ENCODE peak calls at places on chromosomes 13 and 19, in eight cellular contexts. One of them, this sample, is unnamed.

GRCh38 chr13:113066746-113067145 is 38.8 kb upstream of the F7 start:
- DNase-seq in IMR-90: no peak
- DNase-seq in AG04450: no peak
- DNase-seq in dorsolateral prefrontal cortex: no peak
- DNase-seq in GM06990: no peak
- DNase-seq in lower lobe of right lung: no peak
- DNase-seq in NB4: no peak
- DNase-seq in mucosa of descending colon: no peak
- DNase-seq in this sample: no peak

GRCh38 chr19:48206402-48207093 is 36.1 kb downstream of the ZSWIM9 start:
- DNase-seq in IMR-90: no peak
- DNase-seq in AG04450: no peak
- DNase-seq in dorsolateral prefrontal cortex: no peak
- DNase-seq in GM06990: no peak
- DNase-seq in lower lobe of right lung: peak
- DNase-seq in NB4: no peak
- DNase-seq in mucosa of descending colon: no peak
- DNase-seq in this sample: no peak

GRCh38 chr19:53639471-53639870 is 7.7 kb downstream of the DPRX start:
- DNase-seq in IMR-90: no peak
- DNase-seq in AG04450: no peak
- DNase-seq in dorsolateral prefrontal cortex: no peak
- DNase-seq in GM06990: no peak
- DNase-seq in lower lobe of right lung: no peak
- DNase-seq in NB4: no peak
- DNase-seq in mucosa of descending colon: no peak
- DNase-seq in this sample: no peak

GRCh38 chr13:30373727-30374126 is 48.6 kb upstream of the UBE2L5 start:
- DNase-seq in IMR-90: no peak
- DNase-seq in AG04450: no peak
- DNase-seq in dorsolateral prefrontal cortex: no peak
- DNase-seq in GM06990: no peak
- DNase-seq in lower lobe of right lung: peak
- DNase-seq in NB4: peak
- DNase-seq in mucosa of descending colon: no peak
- DNase-seq in this sample: no peak

GRCh38 chr13:60788156-60788829 is 391.3 kb downstream of the TDRD3 start:
- DNase-seq in IMR-90: no peak
- DNase-seq in AG04450: no peak
- DNase-seq in dorsolateral prefrontal cortex: no peak
- DNase-seq in GM06990: no peak
- DNase-seq in lower lobe of right lung: no peak
- DNase-seq in NB4: no peak
- DNase-seq in mucosa of descending colon: no peak
- DNase-seq in this sample: no peak

GRCh38 chr19:275958-276646 is 15.1 kb downstream of the PLPP2 start:
- DNase-seq in IMR-90: no peak
- DNase-seq in AG04450: no peak
- DNase-seq in dorsolateral prefrontal cortex: no peak
- DNase-seq in GM06990: no peak
- DNase-seq in lower lobe of right lung: no peak
- DNase-seq in NB4: no peak
- DNase-seq in mucosa of descending colon: no peak
- DNase-seq in this sample: no peak

GRCh38 chr19:52048604-52049493 is at the start of gene ZNF432:
- DNase-seq in IMR-90: peak
- DNase-seq in AG04450: peak
- DNase-seq in dorsolateral prefrontal cortex: peak
- DNase-seq in GM06990: peak
- DNase-seq in lower lobe of right lung: peak
- DNase-seq in NB4: peak
- DNase-seq in mucosa of descending colon: peak
- DNase-seq in this sample: peak

GRCh38 chr19:45884682-45885555 is 1.0 kb downstream of the IRF2BP1 start:
- DNase-seq in IMR-90: no peak
- DNase-seq in AG04450: no peak
- DNase-seq in dorsolateral prefrontal cortex: no peak
- DNase-seq in GM06990: no peak
- DNase-seq in lower lobe of right lung: no peak
- DNase-seq in NB4: peak
- DNase-seq in mucosa of descending colon: peak
- DNase-seq in this sample: no peak

GRCh38 chr19:18419699-18420460 is 682 bp downstream of the SSBP4 start:
- DNase-seq in IMR-90: no peak
- DNase-seq in AG04450: no peak
- DNase-seq in dorsolateral prefrontal cortex: no peak
- DNase-seq in GM06990: peak
- DNase-seq in lower lobe of right lung: peak
- DNase-seq in NB4: peak
- DNase-seq in mucosa of descending colon: peak
- DNase-seq in this sample: no peak

GRCh38 chr13:73601708-73602107 is 532.5 kb downstream of the KLF12 start:
- DNase-seq in IMR-90: no peak
- DNase-seq in AG04450: no peak
- DNase-seq in dorsolateral prefrontal cortex: no peak
- DNase-seq in GM06990: no peak
- DNase-seq in lower lobe of right lung: no peak
- DNase-seq in NB4: no peak
- DNase-seq in mucosa of descending colon: no peak
- DNase-seq in this sample: no peak

GRCh38 chr13:73602295-73602694 is 531.9 kb downstream of the KLF12 start:
- DNase-seq in IMR-90: peak
- DNase-seq in AG04450: no peak
- DNase-seq in dorsolateral prefrontal cortex: no peak
- DNase-seq in GM06990: no peak
- DNase-seq in lower lobe of right lung: no peak
- DNase-seq in NB4: no peak
- DNase-seq in mucosa of descending colon: no peak
- DNase-seq in this sample: no peak

GRCh38 chr13:73598021-73598712 is 536.0 kb downstream of the KLF12 start:
- DNase-seq in IMR-90: peak
- DNase-seq in AG04450: peak
- DNase-seq in dorsolateral prefrontal cortex: no peak
- DNase-seq in GM06990: no peak
- DNase-seq in lower lobe of right lung: no peak
- DNase-seq in NB4: no peak
- DNase-seq in mucosa of descending colon: no peak
- DNase-seq in this sample: peak

GRCh38 chr13:73596382-73596781 is 537.6 kb downstream of the KLF5 start:
- DNase-seq in IMR-90: no peak
- DNase-seq in AG04450: no peak
- DNase-seq in dorsolateral prefrontal cortex: no peak
- DNase-seq in GM06990: no peak
- DNase-seq in lower lobe of right lung: no peak
- DNase-seq in NB4: no peak
- DNase-seq in mucosa of descending colon: no peak
- DNase-seq in this sample: no peak

DNA sequence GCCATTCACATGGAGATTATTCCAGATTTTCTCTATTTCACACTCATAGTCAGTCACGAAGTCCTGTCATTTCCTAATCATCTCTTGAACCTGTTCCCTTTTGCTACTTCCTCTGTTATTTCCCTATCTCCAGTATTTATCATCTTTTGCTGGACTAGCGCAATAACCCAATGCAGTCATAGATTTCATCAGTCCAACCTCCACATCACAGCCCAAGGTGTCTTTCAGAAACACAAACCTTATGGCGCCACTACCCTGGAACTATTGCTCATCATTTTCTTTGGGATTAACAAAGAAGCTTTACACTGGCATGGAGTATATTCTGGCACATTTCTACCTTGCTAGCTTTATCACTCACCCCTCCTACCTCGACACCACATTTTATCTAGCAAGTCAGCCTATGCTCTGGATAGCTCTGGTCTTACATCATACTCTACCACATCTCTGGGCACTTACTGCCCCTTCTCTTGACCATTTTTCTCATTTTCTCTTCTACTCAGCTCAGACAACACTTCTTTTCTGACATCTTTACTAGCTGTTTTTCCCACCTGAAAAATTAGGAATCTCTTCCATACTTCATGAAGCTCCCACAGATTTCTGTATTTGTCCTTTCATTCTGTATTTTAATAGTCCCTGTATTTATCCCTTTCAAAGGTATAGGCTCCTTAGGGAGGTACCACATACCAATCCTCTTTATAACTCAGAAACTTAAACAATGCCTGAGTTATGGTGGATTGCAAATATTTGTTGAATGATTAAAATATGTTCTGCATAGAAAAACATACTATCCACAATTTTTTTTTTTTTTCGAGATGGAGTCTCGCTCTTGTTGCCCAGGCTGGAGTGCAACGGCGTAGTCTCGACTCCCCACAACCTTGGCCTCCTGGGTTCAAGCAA is 534.7 kb downstream of the KLF12 start:
- DNase-seq in IMR-90: no peak
- DNase-seq in AG04450: no peak
- DNase-seq in dorsolateral prefrontal cortex: no peak
- DNase-seq in GM06990: no peak
- DNase-seq in lower lobe of right lung: no peak
- DNase-seq in NB4: no peak
- DNase-seq in mucosa of descending colon: no peak
- DNase-seq in this sample: no peak
- H3K4me3 ChIP-seq in IMR-90: no peak
- H3K4me3 ChIP-seq in AG04450: no peak
- H3K4me3 ChIP-seq in dorsolateral prefrontal cortex: no peak
- H3K4me3 ChIP-seq in GM06990: no peak
- H3K4me3 ChIP-seq in lower lobe of right lung: no peak
- H3K4me3 ChIP-seq in NB4: no peak
- H3K4me3 ChIP-seq in mucosa of descending colon: no peak
- H3K4me3 ChIP-seq in this sample: no peak

DNA sequence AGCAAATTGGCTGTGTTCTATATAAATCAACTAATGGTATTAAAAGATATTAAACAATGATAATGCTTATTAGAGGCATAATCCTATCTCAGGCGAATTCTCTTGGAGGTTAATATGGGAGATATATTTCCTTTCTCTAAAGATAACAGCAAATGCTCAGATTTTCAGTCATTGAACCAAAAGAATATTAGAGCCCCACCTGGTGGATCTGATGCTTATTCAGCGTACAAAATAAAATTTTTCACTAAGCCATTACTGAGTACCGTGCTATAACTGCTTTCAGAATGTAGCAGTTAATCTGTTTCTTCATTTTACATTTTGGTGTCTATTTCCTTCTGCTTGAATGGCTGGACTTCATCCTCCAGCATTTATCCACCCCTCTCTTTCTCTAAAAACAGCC is 143.3 kb upstream of the IPO5 start:
- DNase-seq in IMR-90: peak
- DNase-seq in AG04450: no peak
- DNase-seq in dorsolateral prefrontal cortex: no peak
- DNase-seq in GM06990: no peak
- DNase-seq in lower lobe of right lung: no peak
- DNase-seq in NB4: peak
- DNase-seq in mucosa of descending colon: no peak
- DNase-seq in this sample: peak
- TF ChIP-seq CTCF in IMR-90: peak
- TF ChIP-seq CTCF in AG04450: peak
- TF ChIP-seq CTCF in dorsolateral prefrontal cortex: peak
- TF ChIP-seq CTCF in GM06990: peak
- TF ChIP-seq CTCF in lower lobe of right lung: peak
- TF ChIP-seq CTCF in NB4: peak
- TF ChIP-seq CTCF in mucosa of descending colon: no peak
- TF ChIP-seq CTCF in this sample: peak

GRCh38 chr19:40800339-40800996 is 1.5 kb downstream of the EGLN2 start:
- DNase-seq in IMR-90: no peak
- DNase-seq in AG04450: no peak
- DNase-seq in dorsolateral prefrontal cortex: no peak
- DNase-seq in GM06990: no peak
- DNase-seq in lower lobe of right lung: no peak
- DNase-seq in NB4: no peak
- DNase-seq in mucosa of descending colon: no peak
- DNase-seq in this sample: no peak

GRCh38 chr19:40799558-40800338 is 757 bp downstream of the EGLN2 start:
- DNase-seq in IMR-90: no peak
- DNase-seq in AG04450: no peak
- DNase-seq in dorsolateral prefrontal cortex: no peak
- DNase-seq in GM06990: peak
- DNase-seq in lower lobe of right lung: peak
- DNase-seq in NB4: peak
- DNase-seq in mucosa of descending colon: peak
- DNase-seq in this sample: peak

GRCh38 chr19:40801449-40802299 is 2.7 kb downstream of the EGLN2 start:
- DNase-seq in IMR-90: no peak
- DNase-seq in AG04450: no peak
- DNase-seq in dorsolateral prefrontal cortex: no peak
- DNase-seq in GM06990: no peak
- DNase-seq in lower lobe of right lung: no peak
- DNase-seq in NB4: no peak
- DNase-seq in mucosa of descending colon: peak
- DNase-seq in this sample: no peak

GRCh38 chr19:40802300-40803169 is 3.5 kb downstream of the EGLN2 start:
- DNase-seq in IMR-90: no peak
- DNase-seq in AG04450: no peak
- DNase-seq in dorsolateral prefrontal cortex: no peak
- DNase-seq in GM06990: peak
- DNase-seq in lower lobe of right lung: no peak
- DNase-seq in NB4: peak
- DNase-seq in mucosa of descending colon: peak
- DNase-seq in this sample: no peak

GRCh38 chr19:40800997-40801377 is 2.0 kb downstream of the EGLN2 start:
- DNase-seq in IMR-90: no peak
- DNase-seq in AG04450: no peak
- DNase-seq in dorsolateral prefrontal cortex: no peak
- DNase-seq in GM06990: no peak
- DNase-seq in lower lobe of right lung: no peak
- DNase-seq in NB4: no peak
- DNase-seq in mucosa of descending colon: no peak
- DNase-seq in this sample: no peak
- H3K4me3 ChIP-seq in IMR-90: no peak
- H3K4me3 ChIP-seq in AG04450: peak
- H3K4me3 ChIP-seq in dorsolateral prefrontal cortex: peak
- H3K4me3 ChIP-seq in GM06990: peak
- H3K4me3 ChIP-seq in lower lobe of right lung: peak
- H3K4me3 ChIP-seq in NB4: peak
- H3K4me3 ChIP-seq in mucosa of descending colon: no peak
- H3K4me3 ChIP-seq in this sample: peak

DNA sequence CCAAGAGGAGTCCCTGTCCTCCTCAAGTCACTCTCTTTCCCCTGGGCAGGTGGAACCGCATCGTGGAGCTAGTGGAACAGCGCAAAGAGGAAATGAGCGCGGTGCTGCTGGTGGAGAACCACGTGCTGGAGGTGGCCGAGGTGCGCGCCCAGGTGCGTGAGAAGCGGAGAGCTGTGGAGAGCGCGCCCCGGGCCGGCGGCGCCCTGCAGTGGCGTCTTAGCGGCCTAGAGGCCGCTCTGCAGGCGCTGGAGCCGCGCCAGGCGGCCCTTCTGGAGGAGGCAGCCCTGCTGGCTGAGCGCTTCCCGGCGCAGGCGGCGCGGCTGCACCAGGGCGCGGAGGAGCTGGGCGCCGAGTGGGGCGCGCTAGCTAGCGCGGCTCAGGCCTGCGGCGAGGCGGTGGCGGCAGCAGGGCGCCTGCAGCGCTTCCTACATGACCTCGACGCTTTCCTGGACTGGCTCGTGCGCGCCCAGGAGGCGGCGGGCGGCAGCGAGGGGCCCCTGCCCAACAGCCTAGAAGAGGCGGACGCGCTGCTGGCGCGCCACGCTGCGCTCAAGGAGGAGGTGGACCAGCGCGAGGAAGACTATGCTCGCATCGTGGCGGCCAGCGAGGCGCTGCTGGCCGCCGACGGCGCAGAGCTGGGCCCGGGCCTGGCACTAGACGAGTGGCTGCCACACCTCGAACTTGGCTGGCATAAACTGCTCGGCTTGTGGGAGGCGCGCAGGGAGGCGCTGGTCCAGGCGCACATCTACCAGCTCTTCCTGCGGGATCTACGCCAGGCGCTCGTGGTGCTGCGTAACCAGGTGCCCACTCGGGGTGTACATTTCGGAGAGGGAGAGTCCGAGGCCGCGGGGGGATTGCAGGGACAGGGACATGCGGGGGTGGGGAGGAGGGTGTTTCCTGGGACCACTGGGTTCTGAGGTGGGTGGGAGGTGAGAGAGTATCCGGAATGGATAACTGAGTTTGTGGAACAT is 52.8 kb downstream of the SPTBN4 start:
- DNase-seq in IMR-90: peak
- DNase-seq in AG04450: no peak
- DNase-seq in dorsolateral prefrontal cortex: no peak
- DNase-seq in GM06990: peak
- DNase-seq in lower lobe of right lung: no peak
- DNase-seq in NB4: no peak
- DNase-seq in mucosa of descending colon: peak
- DNase-seq in this sample: peak
- TF ChIP-seq CTCF in IMR-90: peak
- TF ChIP-seq CTCF in AG04450: no peak
- TF ChIP-seq CTCF in dorsolateral prefrontal cortex: no peak
- TF ChIP-seq CTCF in GM06990: no peak
- TF ChIP-seq CTCF in lower lobe of right lung: no peak
- TF ChIP-seq CTCF in NB4: no peak
- TF ChIP-seq CTCF in mucosa of descending colon: no peak
- TF ChIP-seq CTCF in this sample: no peak